ENCODE peak calls at places on chromosomes 4 and X, in five cellular contexts. O is Peyer's patch, I is suprapubic skin, R is A549, W is HepG2. A is an unnamed sample.

GRCh38 chr4:8435656-8436121 is 4.8 kb downstream of the ACOX3 start:
- DNase-seq in W (no peak), I (no peak), R (no peak), O (peak; percentile 67), A (peak; percentile 29)

GRCh38 chrX:24332868-24333267 is 19.0 kb upstream of the SUPT20HL2 start:
- DNase-seq in W (no peak), I (no peak), R (no peak), O (no peak), A (no peak)

GRCh38 chrX:44440006-44440405 is 96.5 kb upstream of the EFHC2 start:
- DNase-seq in I (no peak), W (no peak), R (no peak), O (no peak), A (no peak)

GRCh38 chrX:38374431-38374830 is 22.0 kb downstream of the OTC start:
- DNase-seq in O (no peak), W (no peak), I (no peak), R (no peak), A (no peak)

GRCh38 chrX:155767101-155767878 is 113.9 kb upstream of the VAMP7 start:
- DNase-seq in W (no peak), I (no peak), R (peak; percentile 18), O (peak; percentile 68), A (peak; percentile 35)

GRCh38 chr4:31682796-31683195 is 962.6 kb downstream of the PCDH7 start:
- DNase-seq in I (no peak), R (no peak), W (no peak), O (no peak), A (no peak)

GRCh38 chr4:105992641-105993305 is 97.5 kb downstream of the NPNT start:
- DNase-seq in W (no peak), R (no peak), I (no peak), O (no peak), A (no peak)

GRCh38 chrX:72201836-72202536 is 20.4 kb downstream of the PIN4 start:
- DNase-seq in I (no peak), W (no peak), O (no peak), R (no peak), A (no peak)

GRCh38 chr4:81039351-81040174 is 9.1 kb downstream of the BMP3 start:
- DNase-seq in I (no peak), R (no peak), W (no peak), O (peak; percentile 53), A (no peak)

GRCh38 chr4:79964715-79965345 is 108.2 kb downstream of the ANTXR2 start:
- DNase-seq in I (no peak), W (no peak), R (no peak), O (no peak), A (no peak)

GRCh38 chr4:23844961-23845360 is 44.9 kb downstream of the PPARGC1A start:
- DNase-seq in I (no peak), R (no peak), W (no peak), O (no peak), A (no peak)

GRCh38 chrX:34631826-34632225 is 25.3 kb downstream of the TMEM47 start:
- DNase-seq in I (no peak), R (no peak), O (no peak), W (no peak), A (no peak)

GRCh38 chr4:138310991-138311390 is 68.8 kb upstream of the SLC7A11 start:
- DNase-seq in W (no peak), O (no peak), I (no peak), R (no peak), A (no peak)

GRCh38 chr4:17072483-17072882 is 174.0 kb upstream of the LDB2 start:
- DNase-seq in R (no peak), W (no peak), O (no peak), I (no peak), A (no peak)

GRCh38 chr4:12844111-12844510 is 640.0 kb downstream of the RAB28 start:
- DNase-seq in W (no peak), I (no peak), O (no peak), R (no peak), A (no peak)

GRCh38 chr4:182560358-182560757 is 317.2 kb downstream of the TENM3 start:
- DNase-seq in W (no peak), I (no peak), R (no peak), O (no peak), A (no peak)

GRCh38 chr4:82586055-82586454 is 24.3 kb upstream of the TMEM150C start:
- DNase-seq in O (no peak), W (no peak), I (no peak), R (no peak), A (peak; percentile 14)

GRCh38 chr4:138558886-138559285 is 316.7 kb upstream of the SLC7A11 start:
- DNase-seq in W (no peak), O (no peak), R (no peak), I (no peak), A (no peak)

GRCh38 chr4:110953191-110953590 is 330.3 kb upstream of the PITX2 start:
- DNase-seq in R (no peak), I (no peak), O (no peak), W (no peak), A (no peak)

GRCh38 chrX:151396827-151397740 is at the start of gene VMA21:
- DNase-seq in R (peak; percentile 61), I (peak; percentile 92), W (peak; percentile 64), O (peak; percentile 90), A (peak; percentile 88)

GRCh38 chr4:14545796-14546195 is 456.5 kb upstream of the CPEB2 start:
- DNase-seq in R (no peak), I (no peak), W (no peak), O (no peak), A (no peak)

GRCh38 chr4:68180858-68181531 is 51.3 kb upstream of the TMPRSS11F start:
- DNase-seq in R (peak; percentile 6), I (no peak), O (no peak), W (no peak), A (no peak)

GRCh38 chrX:38804481-38805293 is 3.4 kb downstream of the MID1IP1 start:
- DNase-seq in W (no peak), R (peak; percentile 7), I (no peak), O (peak; percentile 55), A (peak; percentile 28)

GRCh38 chr4:139689093-139689722 is 23.6 kb downstream of the MGST2 start:
- DNase-seq in W (peak; percentile 96), R (no peak), I (no peak), O (peak; percentile 87), A (no peak)

GRCh38 chr4:124065941-124066340 is 646.6 kb downstream of the ANKRD50 start:
- DNase-seq in W (no peak), I (no peak), O (no peak), R (no peak), A (no peak)

GRCh38 chr4:2948895-2949781 is 14.1 kb downstream of the NOP14 start:
- DNase-seq in R (no peak), O (peak; percentile 70), W (no peak), I (no peak), A (peak; percentile 50)

GRCh38 chr4:143337600-143338287 is 1.1 kb downstream of the GAB1 start:
- DNase-seq in O (peak; percentile 81), W (peak; percentile 70), I (no peak), R (no peak), A (peak; percentile 41)

GRCh38 chr4:140305053-140305452 is 68.4 kb upstream of the SCOC start:
- DNase-seq in O (no peak), R (no peak), W (no peak), I (no peak), A (no peak)

GRCh38 chr4:146273204-146273901 is 59.0 kb downstream of the REELD1 start:
- DNase-seq in W (no peak), O (no peak), I (no peak), R (no peak), A (no peak)

GRCh38 chrX:14675500-14675899 is 146.2 kb downstream of the GLRA2 start:
- DNase-seq in R (no peak), W (no peak), O (no peak), I (no peak), A (no peak)

GRCh38 chr4:7830747-7831146 is 108.9 kb downstream of the AFAP1 start:
- DNase-seq in I (no peak), R (no peak), O (no peak), W (no peak), A (no peak)

GRCh38 chrX:140510306-140510676 is 5.4 kb upstream of the SOX3 start:
- DNase-seq in W (no peak), R (no peak), O (no peak), I (no peak), A (no peak)
- TF ChIP-seq POLR2A in W (no peak), R (no peak), O (no peak), I (no peak), A (no peak)

GRCh38 chr4:153546273-153546672 is 80.1 kb downstream of the TMEM131L start:
- DNase-seq in W (no peak), O (no peak), I (no peak), R (no peak), A (no peak)

GRCh38 chr4:153543351-153543750 is 77.2 kb downstream of the TMEM131L start:
- DNase-seq in I (no peak), R (no peak), O (no peak), W (no peak), A (peak; percentile 41)

GRCh38 chr4:153547520-153547919 is 81.4 kb downstream of the TMEM131L start:
- DNase-seq in W (no peak), O (no peak), R (no peak), I (no peak), A (no peak)

GRCh38 chr4:153542835-153543234 is 76.7 kb downstream of the TMEM131L start:
- DNase-seq in I (no peak), O (no peak), W (no peak), R (no peak), A (no peak)

GRCh38 chr4:153545822-153546221 is 79.7 kb downstream of the TMEM131L start:
- DNase-seq in I (no peak), O (no peak), W (no peak), R (no peak), A (no peak)
- H3K4me1 ChIP-seq in I (no peaks in the 10 kb centered on the region), O (no peaks in the 10 kb centered on the region), W (no peaks in the 10 kb centered on the region), R (no peaks in the 10 kb centered on the region), A (peaks cover 41% of the 10 kb centered on the region)

DNA sequence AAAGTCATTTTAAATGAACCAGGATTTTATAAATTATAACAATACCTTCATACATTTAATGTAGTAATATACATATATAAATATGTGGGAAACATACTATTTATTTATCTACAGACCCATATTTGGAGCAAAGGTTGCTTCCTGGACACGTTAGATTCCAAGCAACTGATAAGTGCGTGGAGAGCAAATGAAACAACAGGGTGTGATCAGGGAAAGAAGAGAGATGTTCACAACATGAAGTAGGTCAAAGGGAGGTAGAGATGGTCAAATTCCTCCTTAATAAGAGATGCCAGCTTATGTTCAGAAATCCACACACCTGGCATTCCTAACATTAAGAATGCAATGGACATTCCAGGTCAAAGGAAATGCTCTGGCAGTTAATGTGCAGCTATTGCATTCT is 53.1 kb upstream of the HPGD start:
- DNase-seq in R (no peak), W (no peak), I (no peak), O (no peak), A (no peak)
- H3K4me3 ChIP-seq in R (no peak overlapping the region), W (no peak overlapping the region), I (no peak overlapping the region), O (no peak overlapping the region), A (no peak overlapping the region)

DNA sequence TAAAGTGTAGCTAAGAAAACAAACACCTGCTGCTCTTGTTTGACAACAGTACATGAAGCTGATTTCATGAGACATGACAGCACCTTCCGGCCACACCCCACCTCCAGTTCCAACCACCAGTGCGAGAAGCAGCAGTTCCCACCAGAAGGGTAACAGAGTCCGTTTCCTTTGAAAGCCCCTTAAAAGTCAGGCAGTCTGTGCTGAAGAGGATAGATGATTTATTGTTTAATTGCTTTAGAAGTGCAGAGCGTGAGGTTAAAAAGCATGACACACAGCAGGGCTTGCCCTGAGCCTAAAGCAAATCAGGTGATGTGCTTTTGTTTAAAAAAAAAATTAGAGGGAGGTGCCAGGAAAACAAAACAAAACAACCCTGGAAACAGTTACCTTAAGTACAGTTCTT is 82.6 kb downstream of the HADH start:
- DNase-seq in I (no peak), R (no peak), W (no peak), O (peak; percentile 60), A (no peak)
- TF ChIP-seq POLR2A in I (no peak), R (no peak), W (no peak), O (no peak), A (no peak)